ENCODE peak calls at places on chromosome 11, in four cellular contexts. F is HFF-Myc, H is AG04450, Q is ovary. D is an unnamed sample.

GRCh38 chr11:65429724-65430405 is 7.3 kb downstream of the NEAT1 start:
- DNase-seq in F (no peak), Q (peak), H (no peak), D (peak)

GRCh38 chr11:70545626-70545945 is 147.3 kb downstream of the CTTN start:
- DNase-seq in H (no peak), Q (no peak), F (no peak), D (no peak)

GRCh38 chr11:65660038-65660437 is 2.7 kb downstream of the RELA start:
- DNase-seq in Q (no peak), H (no peak), F (no peak), D (no peak)

GRCh38 chr11:115759622-115760527 is 255.7 kb upstream of the CADM1 start:
- DNase-seq in Q (peak), F (no peak), H (no peak), D (no peak)

GRCh38 chr11:36328956-36329673 is 33.0 kb downstream of the PRR5L start:
- DNase-seq in F (no peak), H (no peak), Q (no peak), D (no peak)

GRCh38 chr11:43789700-43790443 is 90.8 kb upstream of the ALKBH3 start:
- DNase-seq in F (no peak), Q (no peak), H (no peak), D (peak)

GRCh38 chr11:79515781-79516180 is 75.0 kb upstream of the TENM4 start:
- DNase-seq in Q (no peak), F (no peak), H (no peak), D (no peak)

GRCh38 chr11:41074318-41074717 is 385.1 kb downstream of the LRRC4C start:
- DNase-seq in H (no peak), F (no peak), Q (no peak), D (no peak)

GRCh38 chr11:66346476-66347424 is 679 bp downstream of the B4GAT1 start:
- DNase-seq in H (no peak), Q (peak), F (no peak), D (no peak)

GRCh38 chr11:117649656-117650055 is 147.4 kb downstream of the DSCAML1 start:
- DNase-seq in F (no peak), H (no peak), Q (no peak), D (no peak)

GRCh38 chr11:15171956-15172355 is 57.2 kb downstream of the INSC start:
- DNase-seq in Q (no peak), F (no peak), H (no peak), D (no peak)

GRCh38 chr11:1747753-1748466 is 2.5 kb downstream of the IFITM10 start:
- DNase-seq in H (no peak), Q (no peak), F (no peak), D (no peak)

GRCh38 chr11:17765381-17766359 is 31.1 kb downstream of the KCNC1 start:
- DNase-seq in Q (no peak), F (no peak), H (no peak), D (no peak)

GRCh38 chr11:111522426-111522825 is 7.8 kb downstream of the HOATZ start:
- DNase-seq in H (no peak), F (no peak), Q (no peak), D (no peak)

GRCh38 chr11:44446341-44446712 is 119.1 kb upstream of the CD82 start:
- DNase-seq in Q (no peak), H (no peak), F (no peak), D (no peak)

GRCh38 chr11:95924414-95924760 is 480 bp upstream of the MTMR2 start:
- DNase-seq in F (no peak), H (no peak), Q (no peak), D (no peak)

GRCh38 chr11:112200252-112200651 is 24.9 kb downstream of the BCO2 start:
- DNase-seq in F (no peak), Q (no peak), H (no peak), D (no peak)

GRCh38 chr11:45079943-45080719 is 66.3 kb upstream of the PRDM11 start:
- DNase-seq in F (no peak), Q (no peak), H (no peak), D (no peak)

GRCh38 chr11:3134218-3134621 is 30.9 kb downstream of the OSBPL5 start:
- DNase-seq in F (no peak), Q (no peak), H (no peak), D (no peak)

GRCh38 chr11:112042161-112042960 is 17.2 kb downstream of the DLAT start:
- DNase-seq in H (no peak), F (no peak), Q (no peak), D (peak)

GRCh38 chr11:78656327-78656726 is 81.7 kb upstream of the NARS2 start:
- DNase-seq in F (no peak), H (no peak), Q (no peak), D (no peak)

GRCh38 chr11:14190992-14191773 is 167.8 kb downstream of the RRAS2 start:
- DNase-seq in Q (no peak), F (no peak), H (no peak), D (no peak)

GRCh38 chr11:106690923-106691322 is 327.4 kb downstream of the GUCY1A2 start:
- DNase-seq in H (no peak), Q (no peak), F (no peak), D (no peak)

GRCh38 chr11:33935005-33935404 is 43.1 kb upstream of the LMO2 start:
- DNase-seq in Q (no peak), H (no peak), F (no peak), D (no peak)

GRCh38 chr11:33934450-33934849 is 42.6 kb upstream of the LMO2 start:
- DNase-seq in H (no peak), F (no peak), Q (no peak), D (no peak)

GRCh38 chr11:33935466-33935865 is 43.6 kb upstream of the LMO2 start:
- DNase-seq in Q (no peak), F (no peak), H (no peak), D (no peak)

GRCh38 chr11:33936057-33936456 is 44.2 kb upstream of the LMO2 start:
- DNase-seq in Q (no peak), F (no peak), H (no peak), D (no peak)

DNA sequence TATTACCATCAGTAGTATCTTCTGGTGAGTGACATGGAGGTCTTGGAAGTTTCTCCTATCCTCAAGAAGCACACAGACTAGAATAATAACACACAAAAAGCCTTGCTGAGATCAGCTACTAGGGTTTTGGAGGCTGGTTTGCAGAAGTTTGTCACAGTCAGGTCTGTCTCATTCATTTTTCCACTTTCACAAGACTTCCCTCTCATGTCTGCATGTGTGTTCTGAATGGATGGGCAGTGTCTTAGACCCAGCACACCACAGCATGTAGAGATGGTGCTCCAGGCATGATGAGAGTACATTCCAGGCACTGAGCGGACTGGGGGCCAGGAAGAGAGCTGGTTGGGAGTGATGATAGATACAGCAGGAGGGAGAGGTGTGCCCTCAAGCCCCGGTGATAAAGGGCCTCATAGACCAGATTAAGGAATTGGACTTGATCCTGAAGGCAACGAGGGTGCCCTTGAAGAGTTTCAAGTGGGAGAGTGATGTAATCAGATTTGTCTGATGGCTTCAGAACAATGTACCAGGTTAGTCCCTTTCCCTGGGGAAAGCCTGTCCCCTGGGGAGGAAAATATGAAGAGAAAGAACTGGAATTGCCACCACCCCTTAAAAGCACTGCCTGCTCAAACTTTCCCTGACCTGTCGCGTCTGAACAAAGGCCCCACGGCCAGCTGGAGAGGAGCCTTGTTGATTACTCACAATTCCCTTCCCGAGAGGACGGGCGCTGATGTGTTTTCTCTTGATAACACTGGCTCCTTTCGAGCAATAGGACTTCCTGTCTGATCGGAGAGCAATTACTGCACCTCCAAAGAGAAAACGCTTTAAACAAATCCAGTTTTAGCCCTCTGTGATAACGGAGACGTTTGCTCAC is 45.1 kb upstream of the LMO2 start:
- DNase-seq in Q (no peak), F (no peak), H (no peak), D (peak)
- H3K4me3 ChIP-seq in Q (no peak), F (no peak), H (no peak), D (no peak)

GRCh38 chr11:86016451-86016850 is 52.4 kb downstream of the PICALM start:
- DNase-seq in H (no peak), F (no peak), Q (no peak), D (no peak)

GRCh38 chr11:86013718-86014117 is 55.2 kb downstream of the PICALM start:
- DNase-seq in F (no peak), H (no peak), Q (no peak), D (no peak)

GRCh38 chr11:86015699-86016098 is 53.2 kb downstream of the PICALM start:
- DNase-seq in F (no peak), H (no peak), Q (no peak), D (no peak)

GRCh38 chr11:86011175-86011574 is 57.7 kb downstream of the PICALM start:
- DNase-seq in F (no peak), Q (no peak), H (no peak), D (no peak)

GRCh38 chr11:86014221-86014620 is 54.7 kb downstream of the PICALM start:
- DNase-seq in H (no peak), F (no peak), Q (no peak), D (no peak)
- TF ChIP-seq CTCF in H (no peak), F (no peak), Q (no peak), D (no peak)

GRCh38 chr11:126082251-126083109 is 19.8 kb upstream of the CDON start:
- DNase-seq in F (no peak), Q (no peak), H (no peak), D (no peak)

GRCh38 chr11:126081915-126082250 is 19.2 kb upstream of the CDON start:
- DNase-seq in F (no peak), H (no peak), Q (no peak), D (no peak)

GRCh38 chr11:126079640-126080205 is 17.1 kb upstream of the CDON start:
- DNase-seq in Q (no peak), F (no peak), H (no peak), D (no peak)

GRCh38 chr11:126083829-126084607 is 21.4 kb upstream of the CDON start:
- DNase-seq in H (no peak), Q (no peak), F (no peak), D (no peak)

DNA sequence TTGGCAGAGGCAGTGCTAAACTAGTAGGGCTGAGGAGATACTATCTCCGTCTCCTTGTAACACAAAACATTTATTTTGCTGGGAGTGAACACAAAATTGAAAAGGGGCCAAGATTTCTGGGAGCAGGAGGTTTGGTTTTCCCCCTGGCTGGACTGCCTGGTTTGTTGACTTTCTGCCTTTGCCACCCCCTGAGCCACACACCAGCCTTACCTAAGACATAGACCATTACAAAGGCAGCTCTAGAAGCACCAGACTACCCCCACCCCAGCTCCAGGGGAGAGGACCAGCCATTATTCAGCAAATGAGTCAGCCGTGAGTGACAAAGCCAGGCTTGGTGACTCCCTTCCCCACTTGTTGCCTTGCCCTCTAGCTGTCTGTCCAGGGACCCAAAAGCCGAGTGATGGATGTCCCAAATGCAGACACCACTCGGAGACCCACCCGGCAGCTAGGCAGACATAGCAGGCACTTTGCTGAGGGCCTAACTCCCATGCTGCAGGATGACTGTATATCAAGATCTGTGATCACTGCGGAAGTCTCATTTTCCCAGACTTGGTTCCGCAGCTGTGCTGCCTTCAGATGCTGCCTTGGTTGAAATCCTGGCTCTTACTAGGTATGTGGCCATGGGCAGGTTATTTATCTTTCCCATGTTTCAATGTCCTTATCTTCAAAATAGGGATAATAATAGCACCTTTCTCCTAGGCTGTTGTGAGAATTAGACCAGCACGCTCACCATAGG is 17.7 kb upstream of the CDON start:
- DNase-seq in F (no peak), H (no peak), Q (no peak), D (no peak)
- H3K4me3 ChIP-seq in F (no peak), H (no peak), Q (no peak), D (no peak)

DNA sequence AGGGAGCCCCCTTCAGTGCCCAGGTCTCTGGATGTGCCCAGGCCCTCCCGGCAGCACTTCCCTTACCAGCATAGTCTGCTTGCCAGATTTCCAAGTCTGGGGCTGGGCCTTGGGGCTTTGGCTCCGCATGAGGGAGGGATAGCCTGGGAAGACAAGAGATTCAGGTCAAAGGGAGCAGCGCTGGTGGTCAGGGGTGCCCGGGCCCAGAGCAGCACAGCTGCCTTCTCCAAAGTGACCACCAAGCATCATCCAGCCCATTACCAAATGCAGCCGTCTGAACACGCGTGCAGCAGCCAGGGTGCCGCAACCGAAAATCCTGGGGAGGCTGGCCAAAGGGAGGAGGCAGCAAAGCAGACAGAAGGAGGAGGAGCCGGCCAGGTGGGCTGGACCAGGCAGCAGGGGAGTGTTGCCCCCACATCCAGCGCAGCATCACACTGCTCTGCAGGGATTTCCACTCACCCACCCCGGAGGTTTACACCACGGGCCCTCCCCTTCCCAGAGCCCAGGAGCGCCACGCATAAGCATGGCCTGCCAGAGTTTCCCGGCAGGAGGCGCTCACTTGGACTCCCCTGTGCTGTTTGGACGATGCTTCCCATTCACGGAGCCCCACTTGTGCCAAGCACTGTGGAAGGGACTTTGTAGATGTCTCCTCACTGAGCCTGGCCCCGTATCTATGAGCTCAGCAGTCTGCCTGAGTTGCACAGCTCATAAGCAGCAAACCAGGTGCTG is 22.5 kb downstream of the TRIM29 start:
- DNase-seq in H (no peak), F (no peak), Q (no peak), D (no peak)
- TF ChIP-seq CTCF in H (peak), F (no peak), Q (no peak), D (no peak)

GRCh38 chr11:8354622-8355417 is 91.1 kb upstream of the LMO1 start:
- DNase-seq in F (no peak), H (no peak), Q (no peak), D (no peak)
- H3K4me3 ChIP-seq in F (no peak), H (no peak), Q (no peak), D (no peak)

GRCh38 chr11:62439785-62440602 is 21.2 kb downstream of the SCGB1A1 start:
- DNase-seq in H (no peak), F (no peak), Q (peak), D (no peak)
- TF ChIP-seq CTCF in H (peak), F (no peak), Q (no peak), D (peak)

GRCh38 chr11:125272092-125272491 is 107.5 kb downstream of the PKNOX2 start:
- DNase-seq in Q (no peak), F (no peak), H (no peak), D (no peak)
- H3K4me3 ChIP-seq in Q (no peak), F (no peak), H (no peak), D (no peak)

GRCh38 chr11:128860571-128861361 is 6.3 kb downstream of the KCNJ1 start:
- DNase-seq in H (no peak), F (no peak), Q (no peak), D (peak)
- TF ChIP-seq CTCF in H (no peak), F (no peak), Q (no peak), D (no peak)

DNA sequence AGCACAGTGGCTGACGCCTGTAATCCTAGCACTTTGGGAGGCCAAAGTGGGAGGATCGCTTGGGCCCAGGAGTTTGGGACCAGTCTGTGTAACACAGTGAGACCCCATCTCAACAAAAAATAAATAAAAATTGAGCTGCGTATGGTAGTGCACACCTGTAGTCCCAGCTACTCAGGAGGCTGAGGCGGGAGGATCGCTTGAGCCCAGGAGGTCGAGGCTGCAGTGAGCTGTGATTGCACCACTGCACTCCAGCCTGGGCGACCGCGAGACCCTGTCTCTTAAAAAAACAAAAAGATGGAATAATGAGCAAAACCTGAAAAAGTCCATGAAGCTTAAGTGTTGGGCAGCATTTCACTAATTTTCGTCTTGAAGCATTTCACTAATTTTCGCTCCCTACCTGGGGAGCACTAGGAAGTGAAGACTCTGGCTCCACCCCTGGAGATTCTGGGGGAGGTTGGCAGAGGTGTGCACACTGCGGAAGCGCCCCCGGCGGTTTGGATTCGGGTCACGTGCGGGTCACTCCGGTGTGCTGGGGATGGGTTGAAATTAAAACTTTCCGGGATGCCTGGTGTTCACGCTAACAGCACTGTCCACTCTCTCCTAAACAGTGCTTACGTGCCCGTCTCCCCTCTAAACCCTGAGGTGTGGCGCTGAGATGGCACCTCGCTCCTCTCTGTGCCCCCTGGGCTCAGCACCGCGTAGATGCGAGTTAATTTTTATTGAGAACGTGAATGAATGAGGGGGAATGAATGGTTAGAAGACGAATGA is 905 bp upstream of the NAA40 start:
- DNase-seq in Q (peak), H (no peak), F (no peak), D (no peak)
- H3K4me3 ChIP-seq in Q (peak), H (peak), F (peak), D (peak)

DNA sequence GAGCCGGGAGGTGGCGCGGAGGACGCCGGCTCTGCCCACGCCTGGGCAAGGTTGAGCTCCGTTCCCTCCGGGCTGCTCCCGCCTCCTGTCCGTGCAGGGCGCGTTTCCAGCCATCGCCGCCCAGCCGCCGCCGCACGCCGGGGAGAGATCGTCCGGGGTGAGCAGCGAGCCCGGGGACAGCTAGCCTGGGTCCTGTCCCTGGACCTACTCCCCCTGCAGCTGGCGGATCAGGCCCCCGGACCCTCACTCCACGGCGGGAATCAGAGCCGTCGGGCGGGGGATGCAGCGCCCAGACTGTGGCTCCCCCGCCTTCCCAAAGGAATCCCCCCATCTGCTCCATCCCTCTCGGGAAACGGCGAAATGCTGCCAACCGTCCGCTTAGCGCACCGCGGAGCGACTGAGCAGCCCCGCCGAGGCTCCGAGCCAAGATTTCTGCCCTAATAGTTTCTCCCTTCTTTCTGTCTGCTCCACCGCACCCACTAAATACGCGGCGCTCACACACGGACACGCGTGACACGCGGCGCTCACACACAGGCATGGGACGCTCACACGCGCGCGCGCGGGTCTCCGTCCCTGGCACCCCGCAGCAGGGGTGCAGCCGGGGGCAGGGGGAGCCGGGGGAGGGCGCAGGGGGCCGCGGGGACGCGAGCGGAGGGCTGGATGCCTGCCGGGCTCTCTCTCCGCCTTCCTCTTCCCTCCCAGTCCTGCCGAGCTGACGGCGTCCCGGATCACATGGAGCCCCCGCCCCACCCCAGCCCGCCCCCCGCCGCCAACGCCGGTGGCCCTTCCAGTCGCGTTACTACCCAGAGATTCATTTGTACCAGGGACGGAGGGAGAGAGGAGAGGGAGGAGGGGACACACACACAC is at the start of gene KCNJ5:
- DNase-seq in Q (peak), F (no peak), H (no peak), D (no peak)
- TF ChIP-seq CTCF in Q (no peak), F (no peak), H (no peak), D (no peak)

D was measured in AG09309.